ENCODE peak calls at places on chromosomes 12 and 14, in four cellular contexts. F is mesothelial cell of epicardium, P is PC-3, S is A549. D is an unnamed sample.

GRCh38 chr12:22130671-22131070 is 84.7 kb downstream of the CMAS start:
- DNase-seq in F (no peak), P (no peak), S (no peak), D (no peak)

GRCh38 chr12:47777741-47778558 is 4.9 kb downstream of the SLC48A1 start:
- DNase-seq in F (no peak), P (no peak), S (no peak), D (no peak)

GRCh38 chr12:88940854-88941253 is 360.6 kb upstream of the KITLG start:
- DNase-seq in F (no peak), P (no peak), S (no peak), D (no peak)

GRCh38 chr14:87149583-87150354 is 843.2 kb downstream of the GALC start:
- DNase-seq in F (no peak), P (no peak), S (no peak), D (peak; percentile 4)

GRCh38 chr12:123336530-123336929 is 28.1 kb downstream of the SBNO1 start:
- DNase-seq in F (no peak), P (no peak), S (no peak), D (no peak)

GRCh38 chr14:102320671-102321455 is 1.3 kb downstream of the ZNF839 start:
- DNase-seq in F (no peak), P (no peak), S (no peak), D (no peak)

GRCh38 chr14:70047598-70048312 is 141.0 kb downstream of the SLC8A3 start:
- DNase-seq in F (no peak), P (peak; percentile 70), S (peak; percentile 67), D (no peak)

GRCh38 chr14:69625299-69626131 is 14.1 kb downstream of the SUSD6 start:
- DNase-seq in F (no peak), P (no peak), S (no peak), D (no peak)

GRCh38 chr12:5614206-5614605 is 182.3 kb downstream of the NTF3 start:
- DNase-seq in F (no peak), P (no peak), S (no peak), D (no peak)

GRCh38 chr12:123034865-123035264 is 54.4 kb downstream of the ARL6IP4 start:
- DNase-seq in F (no peak), P (peak; percentile 88), S (peak; percentile 63), D (peak; percentile 34)

GRCh38 chr12:24048446-24048845 is 99.0 kb upstream of the SOX5 start:
- DNase-seq in F (no peak), P (no peak), S (no peak), D (no peak)

GRCh38 chr12:124387510-124387855 is 92.6 kb downstream of the RFLNA start:
- DNase-seq in F (no peak), P (no peak), S (no peak), D (no peak)

GRCh38 chr12:10612954-10613333 is 465 bp downstream of the MAGOHB start:
- DNase-seq in F (no peak), P (peak; percentile 7), S (no peak), D (no peak)

GRCh38 chr12:24895612-24896011 is 53.3 kb downstream of the BCAT1 start:
- DNase-seq in F (no peak), P (no peak), S (no peak), D (peak; percentile 76)

GRCh38 chr12:49903700-49904423 is at the start of gene FAIM2:
- DNase-seq in F (no peak), P (no peak), S (no peak), D (peak; percentile 83)

GRCh38 chr12:128914908-128915563 is 61.8 kb downstream of the GLT1D1 start:
- DNase-seq in F (no peak), P (no peak), S (no peak), D (no peak)

GRCh38 chr12:65327207-65328076 is 49.0 kb downstream of the MSRB3 start:
- DNase-seq in F (peak; percentile 47), P (no peak), S (no peak), D (peak; percentile 89)

GRCh38 chr14:50061664-50062437 is 54.5 kb downstream of the VCPKMT start:
- DNase-seq in F (no peak), P (peak; percentile 63), S (no peak), D (peak; percentile 16)

GRCh38 chr12:109092484-109093021 is 719 bp downstream of the ALKBH2 start:
- DNase-seq in F (no peak), P (no peak), S (no peak), D (peak; percentile 10)

GRCh38 chr12:109131522-109132050 is 15.2 kb downstream of the ACACB start:
- DNase-seq in F (no peak), P (no peak), S (no peak), D (no peak)

GRCh38 chr14:61090432-61091216 is 109.6 kb downstream of the SLC38A6 start:
- DNase-seq in F (no peak), P (no peak), S (no peak), D (no peak)

GRCh38 chr12:92989715-92990484 is 60.8 kb upstream of the EEA1 start:
- DNase-seq in F (no peak), P (no peak), S (no peak), D (no peak)

GRCh38 chr14:73457935-73458218 is 469 bp downstream of the NUMB start:
- DNase-seq in F (no peak), P (no peak), S (no peak), D (no peak)

GRCh38 chr14:73455294-73455693 is 3.1 kb downstream of the NUMB start:
- DNase-seq in F (no peak), P (no peak), S (no peak), D (no peak)

GRCh38 chr14:73460691-73461127 is 2.4 kb upstream of the NUMB start:
- DNase-seq in F (no peak), P (peak; percentile 61), S (no peak), D (peak; percentile 81)

GRCh38 chr14:73457050-73457934 is 1.1 kb downstream of the NUMB start:
- DNase-seq in F (peak; percentile 60), P (peak; percentile 63), S (no peak), D (no peak)

DNA sequence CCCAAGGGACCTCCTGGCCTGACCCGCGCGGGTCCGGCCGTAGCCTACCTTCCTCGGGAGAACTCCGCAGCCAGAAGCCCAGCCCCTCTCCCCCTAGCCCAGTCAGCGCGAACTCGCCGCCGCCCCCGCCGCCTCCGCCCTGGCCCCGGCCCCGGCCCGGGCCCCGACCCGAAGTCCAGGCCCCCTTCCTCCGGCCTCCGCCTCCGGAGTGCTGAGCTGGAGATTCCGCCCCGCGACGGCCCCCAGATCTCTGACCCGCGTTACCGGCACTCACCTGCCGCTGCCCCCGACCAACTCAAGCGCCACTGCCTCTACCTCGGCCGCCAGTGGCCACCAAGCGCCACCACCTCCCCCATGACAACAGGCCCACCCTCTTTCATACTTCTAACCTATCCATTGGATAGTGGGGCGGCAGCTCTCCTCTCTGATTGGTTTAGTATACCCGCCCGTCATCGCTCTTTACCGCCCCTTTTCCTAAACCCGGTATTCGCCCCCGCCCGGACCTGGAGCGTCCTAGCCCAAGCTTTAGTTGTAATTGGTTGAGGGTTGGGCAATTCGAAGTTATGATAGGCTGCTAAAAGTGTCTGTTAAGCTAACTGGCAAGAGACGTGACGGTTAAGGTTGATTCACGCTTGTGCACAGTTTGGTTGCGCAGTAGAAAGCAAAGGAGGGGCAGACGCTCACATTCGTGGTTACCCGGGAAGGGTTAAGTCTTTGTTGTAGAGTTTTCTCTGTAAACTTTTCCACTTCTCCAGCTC is at the start of gene NUMB:
- DNase-seq in F (peak; percentile 95), P (peak; percentile 100), S (peak; percentile 99), D (peak; percentile 100)
- TF ChIP-seq CTCF in F (no peak), P (no peak), S (no peak), D (no peak)

GRCh38 chr14:65966188-65966587 is 520.0 kb upstream of the CCDC196 start:
- DNase-seq in F (no peak), P (no peak), S (no peak), D (no peak)
- TF ChIP-seq CTCF in F (no peak), P (no peak), S (no peak), D (no peak)

GRCh38 chr12:45388545-45388944 is 172.7 kb downstream of the ANO6 start:
- DNase-seq in F (no peak), P (peak; percentile 60), S (peak; percentile 54), D (peak; percentile 77)
- TF ChIP-seq CTCF in F (peak; percentile 28), P (peak; percentile 85), S (peak; percentile 78), D (peak; percentile 87)

DNA sequence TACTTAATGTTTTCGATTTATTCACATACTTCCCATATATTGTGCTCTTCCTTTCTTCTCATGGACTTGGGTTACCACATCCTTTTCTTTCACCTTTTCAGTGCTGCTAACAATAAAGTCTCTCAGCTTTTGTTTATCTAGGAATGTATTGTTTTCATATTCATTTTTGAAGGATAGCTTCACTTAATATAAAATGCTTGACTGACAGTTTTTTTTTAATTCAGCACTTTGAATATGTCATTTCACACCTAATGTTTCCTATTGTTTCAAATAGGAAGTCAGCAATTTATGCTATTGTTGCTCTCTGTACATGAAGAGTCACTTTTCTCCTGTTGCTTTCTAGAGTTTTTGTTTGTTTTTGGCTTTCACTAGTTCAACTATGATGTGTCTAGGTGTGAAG is 738.3 kb upstream of the STXBP6 start:
- DNase-seq in F (no peak), P (no peak), S (no peak), D (no peak)
- TF ChIP-seq CTCF in F (no peak), P (no peak), S (no peak), D (no peak)

D was measured in fibroblast of the aortic adventitia.